ENCODE peak calls at places on chromosomes 11 and 22, in four cellular contexts. C, Q, N and T are unnamed samples.
A peak's percentile ranks its signal among the peaks of the same experiment; 100 is the strongest.

GRCh38 chr11:61091373-61092279 is 10.7 kb upstream of the CD5 start:
- DNase-seq in N (no peak), C (no peak), Q (no peak), T (peak; percentile 41)

GRCh38 chr11:34223021-34223813 is 117.8 kb downstream of the NAT10 start:
- DNase-seq in C (peak; percentile 80), N (no peak), Q (no peak), T (peak; percentile 80)

GRCh38 chr22:44446483-44446882 is 51.5 kb downstream of the RTL6 start:
- DNase-seq in N (no peak), C (no peak), Q (no peak), T (no peak)

GRCh38 chr22:36160499-36160942 is at the start of gene APOL3:
- DNase-seq in N (no peak), C (peak; percentile 88), Q (no peak), T (peak; percentile 81)

GRCh38 chr11:74460065-74460464 is 7.3 kb downstream of the KCNE3 start:
- DNase-seq in Q (no peak), C (no peak), N (no peak), T (no peak)

GRCh38 chr11:44113572-44113971 is 18.1 kb downstream of the EXT2 start:
- DNase-seq in C (no peak), N (no peak), Q (no peak), T (no peak)

GRCh38 chr11:108897071-108897481 is 232.2 kb downstream of the DDX10 start:
- DNase-seq in N (no peak), Q (no peak), C (no peak), T (no peak)

GRCh38 chr11:40722179-40722795 is 737.2 kb downstream of the LRRC4C start:
- DNase-seq in N (no peak), Q (peak; percentile 68), C (no peak), T (peak; percentile 28)

GRCh38 chr22:17842386-17842785 is 68.1 kb upstream of the BID start:
- DNase-seq in C (peak; percentile 53), N (no peak), Q (no peak), T (peak; percentile 21)

GRCh38 chr22:46568102-46568809 is 30.8 kb upstream of the CELSR1 start:
- DNase-seq in N (no peak), Q (peak; percentile 12), C (no peak), T (no peak)

GRCh38 chr11:22703040-22703439 is 36.6 kb downstream of the GAS2 start:
- DNase-seq in C (no peak), Q (no peak), N (peak; percentile 57), T (peak; percentile 92)

GRCh38 chr11:96081561-96081960 is 157.7 kb upstream of the MTMR2 start:
- DNase-seq in Q (no peak), N (no peak), C (no peak), T (no peak)

GRCh38 chr11:67233584-67234190 is 32.6 kb upstream of the GRK2 start:
- DNase-seq in Q (no peak), N (no peak), C (no peak), T (no peak)

GRCh38 chr22:47190276-47190956 is 428.0 kb downstream of the TBC1D22A start:
- DNase-seq in C (no peak), N (no peak), Q (no peak), T (no peak)

GRCh38 chr22:40238425-40239344 is 61.0 kb downstream of the TNRC6B start:
- DNase-seq in C (peak; percentile 72), Q (no peak), N (no peak), T (peak; percentile 85)

GRCh38 chr11:88284306-88285057 is 53.1 kb downstream of the CTSC start:
- DNase-seq in Q (no peak), N (no peak), C (no peak), T (peak; percentile 68)

GRCh38 chr11:19907008-19907579 is 194.5 kb downstream of the NAV2 start:
- DNase-seq in C (no peak), Q (no peak), N (no peak), T (no peak)

GRCh38 chr11:8247312-8247711 is 16.4 kb downstream of the LMO1 start:
- DNase-seq in Q (peak; percentile 74), N (no peak), C (no peak), T (no peak)

GRCh38 chr22:35315855-35316745 is 16.4 kb downstream of the TOM1 start:
- DNase-seq in N (peak; percentile 29), Q (no peak), C (peak; percentile 72), T (no peak)

GRCh38 chr11:131640320-131640719 is 269.9 kb downstream of the NTM start:
- DNase-seq in N (no peak), C (no peak), Q (no peak), T (no peak)

GRCh38 chr11:64136767-64137166 is 29.1 kb downstream of the MACROD1 start:
- DNase-seq in Q (no peak), C (no peak), N (no peak), T (no peak)

GRCh38 chr11:130725417-130726233 is 190.7 kb downstream of the SNX19 start:
- DNase-seq in C (no peak), Q (no peak), N (no peak), T (peak; percentile 25)

GRCh38 chr11:107953506-107953905 is 25.3 kb downstream of the RAB39A start:
- DNase-seq in Q (no peak), C (no peak), N (no peak), T (no peak)

GRCh38 chr11:44619931-44620725 is 54.7 kb downstream of the CD82 start:
- DNase-seq in Q (no peak), C (no peak), N (no peak), T (no peak)

GRCh38 chr11:15886866-15887265 is 469.5 kb downstream of the SOX6 start:
- DNase-seq in N (no peak), C (no peak), Q (no peak), T (no peak)

GRCh38 chr11:12212821-12213185 is 102.4 kb downstream of the MICAL2 start:
- DNase-seq in C (no peak), N (no peak), Q (no peak), T (no peak)

GRCh38 chr11:130533113-130533803 is 84.8 kb downstream of the ADAMTS15 start:
- DNase-seq in N (no peak), C (no peak), Q (no peak), T (no peak)

GRCh38 chr11:65529475-65530156 is 4.7 kb downstream of the SCYL1 start:
- DNase-seq in C (no peak), Q (no peak), N (no peak), T (no peak)

GRCh38 chr22:20258584-20259335 is 9.4 kb downstream of the RTN4R start:
- DNase-seq in N (no peak), C (no peak), Q (peak; percentile 49), T (no peak)

GRCh38 chr11:125376117-125376516 is 119.9 kb downstream of the FEZ1 start:
- DNase-seq in N (no peak), Q (no peak), C (peak; percentile 79), T (peak; percentile 30)

GRCh38 chr11:130592056-130592455 is 143.6 kb downstream of the ADAMTS15 start:
- DNase-seq in C (no peak), N (no peak), Q (no peak), T (no peak)

GRCh38 chr11:22477312-22477711 is 139.1 kb downstream of the SLC17A6 start:
- DNase-seq in C (no peak), Q (no peak), N (no peak), T (no peak)